ENCODE peak calls at places on chromosomes 4 and X, in eight cellular contexts. One of them, this sample, is unnamed.
A peak's percentile ranks its signal among the peaks of the same experiment; 100 is the strongest.

GRCh38 chr4:125951275-125951887 is 636.6 kb downstream of the FAT4 start:
- DNase-seq in CD4-positive, alpha-beta memory T cell: no peak
- DNase-seq in adipocyte: peak; percentile 89
- DNase-seq in thoracic aorta: no peak
- DNase-seq in gastrocnemius medialis: no peak
- DNase-seq in aorta: no peak
- DNase-seq in breast epithelium: no peak
- DNase-seq in colonic mucosa: no peak
- DNase-seq in this sample: no peak

GRCh38 chr4:38330321-38330720 is 333.7 kb upstream of the KLF3 start:
- DNase-seq in colonic mucosa: no peak
- DNase-seq in adipocyte: no peak
- DNase-seq in thoracic aorta: no peak
- DNase-seq in breast epithelium: no peak
- DNase-seq in aorta: no peak
- DNase-seq in CD4-positive, alpha-beta memory T cell: no peak
- DNase-seq in gastrocnemius medialis: no peak
- DNase-seq in this sample: no peak

GRCh38 chr4:128068927-128069326 is 7.8 kb downstream of the LARP1B start:
- DNase-seq in colonic mucosa: no peak
- DNase-seq in thoracic aorta: no peak
- DNase-seq in gastrocnemius medialis: no peak
- DNase-seq in CD4-positive, alpha-beta memory T cell: no peak
- DNase-seq in adipocyte: peak; percentile 24
- DNase-seq in aorta: no peak
- DNase-seq in breast epithelium: no peak
- DNase-seq in this sample: no peak

GRCh38 chr4:15963001-15963451 is at the start of gene FGFBP2:
- DNase-seq in aorta: peak; percentile 53
- DNase-seq in adipocyte: peak; percentile 66
- DNase-seq in CD4-positive, alpha-beta memory T cell: no peak
- DNase-seq in breast epithelium: no peak
- DNase-seq in colonic mucosa: peak; percentile 66
- DNase-seq in thoracic aorta: no peak
- DNase-seq in gastrocnemius medialis: no peak
- DNase-seq in this sample: no peak

GRCh38 chrX:97685753-97686152 is 802.0 kb downstream of the RPA4 start:
- DNase-seq in CD4-positive, alpha-beta memory T cell: peak; percentile 6
- DNase-seq in adipocyte: peak; percentile 55
- DNase-seq in breast epithelium: no peak
- DNase-seq in colonic mucosa: peak; percentile 23
- DNase-seq in aorta: no peak
- DNase-seq in thoracic aorta: no peak
- DNase-seq in gastrocnemius medialis: no peak
- DNase-seq in this sample: no peak

GRCh38 chr4:5708829-5709680 is 696 bp upstream of the EVC2 start:
- DNase-seq in breast epithelium: no peak
- DNase-seq in adipocyte: no peak
- DNase-seq in colonic mucosa: no peak
- DNase-seq in gastrocnemius medialis: no peak
- DNase-seq in aorta: no peak
- DNase-seq in CD4-positive, alpha-beta memory T cell: no peak
- DNase-seq in thoracic aorta: no peak
- DNase-seq in this sample: no peak

GRCh38 chrX:68307767-68308166 is 125.5 kb downstream of the OPHN1 start:
- DNase-seq in thoracic aorta: no peak
- DNase-seq in gastrocnemius medialis: no peak
- DNase-seq in adipocyte: peak; percentile 83
- DNase-seq in colonic mucosa: no peak
- DNase-seq in CD4-positive, alpha-beta memory T cell: no peak
- DNase-seq in breast epithelium: no peak
- DNase-seq in aorta: no peak
- DNase-seq in this sample: no peak

GRCh38 chrX:71870337-71871098 is 40.1 kb upstream of the NHSL2 start:
- DNase-seq in thoracic aorta: no peak
- DNase-seq in aorta: no peak
- DNase-seq in adipocyte: no peak
- DNase-seq in CD4-positive, alpha-beta memory T cell: no peak
- DNase-seq in colonic mucosa: no peak
- DNase-seq in breast epithelium: no peak
- DNase-seq in gastrocnemius medialis: no peak
- DNase-seq in this sample: no peak

GRCh38 chrX:48939417-48940228 is 17.8 kb downstream of the OTUD5 start:
- DNase-seq in gastrocnemius medialis: no peak
- DNase-seq in colonic mucosa: no peak
- DNase-seq in thoracic aorta: no peak
- DNase-seq in aorta: peak; percentile 9
- DNase-seq in CD4-positive, alpha-beta memory T cell: peak; percentile 51
- DNase-seq in breast epithelium: no peak
- DNase-seq in adipocyte: no peak
- DNase-seq in this sample: no peak

GRCh38 chr4:5891563-5892320 is 1.1 kb downstream of the CRMP1 start:
- DNase-seq in thoracic aorta: no peak
- DNase-seq in adipocyte: no peak
- DNase-seq in CD4-positive, alpha-beta memory T cell: no peak
- DNase-seq in gastrocnemius medialis: no peak
- DNase-seq in aorta: no peak
- DNase-seq in breast epithelium: no peak
- DNase-seq in colonic mucosa: no peak
- DNase-seq in this sample: no peak

GRCh38 chr4:88447339-88447738 is 9.6 kb upstream of the HERC5 start:
- DNase-seq in aorta: no peak
- DNase-seq in gastrocnemius medialis: no peak
- DNase-seq in CD4-positive, alpha-beta memory T cell: no peak
- DNase-seq in thoracic aorta: no peak
- DNase-seq in colonic mucosa: no peak
- DNase-seq in breast epithelium: no peak
- DNase-seq in adipocyte: no peak
- DNase-seq in this sample: no peak

GRCh38 chrX:115650916-115651315 is 89.9 kb downstream of the PLS3 start:
- DNase-seq in CD4-positive, alpha-beta memory T cell: no peak
- DNase-seq in adipocyte: peak; percentile 80
- DNase-seq in aorta: no peak
- DNase-seq in breast epithelium: no peak
- DNase-seq in gastrocnemius medialis: no peak
- DNase-seq in thoracic aorta: no peak
- DNase-seq in colonic mucosa: peak; percentile 33
- DNase-seq in this sample: no peak

GRCh38 chr4:91734682-91735081 is 569.1 kb upstream of the GRID2 start:
- DNase-seq in aorta: no peak
- DNase-seq in CD4-positive, alpha-beta memory T cell: no peak
- DNase-seq in colonic mucosa: no peak
- DNase-seq in gastrocnemius medialis: no peak
- DNase-seq in thoracic aorta: no peak
- DNase-seq in adipocyte: peak; percentile 24
- DNase-seq in breast epithelium: no peak
- DNase-seq in this sample: no peak

GRCh38 chrX:101595739-101596419 is 21.9 kb downstream of the ARMCX6 start:
- DNase-seq in breast epithelium: no peak
- DNase-seq in colonic mucosa: peak; percentile 48
- DNase-seq in CD4-positive, alpha-beta memory T cell: peak; percentile 56
- DNase-seq in adipocyte: peak; percentile 79
- DNase-seq in aorta: no peak
- DNase-seq in gastrocnemius medialis: no peak
- DNase-seq in thoracic aorta: no peak
- DNase-seq in this sample: peak; percentile 16

GRCh38 chr4:1195894-1196401 is 23.6 kb upstream of the SPON2 start:
- DNase-seq in colonic mucosa: peak; percentile 18
- DNase-seq in adipocyte: no peak
- DNase-seq in CD4-positive, alpha-beta memory T cell: no peak
- DNase-seq in breast epithelium: no peak
- DNase-seq in aorta: no peak
- DNase-seq in thoracic aorta: no peak
- DNase-seq in gastrocnemius medialis: no peak
- DNase-seq in this sample: no peak

GRCh38 chr4:184954482-184954881 is 63.8 kb upstream of the HELT start:
- DNase-seq in colonic mucosa: peak; percentile 9
- DNase-seq in adipocyte: no peak
- DNase-seq in aorta: no peak
- DNase-seq in gastrocnemius medialis: no peak
- DNase-seq in thoracic aorta: no peak
- DNase-seq in breast epithelium: no peak
- DNase-seq in CD4-positive, alpha-beta memory T cell: no peak
- DNase-seq in this sample: no peak

GRCh38 chr4:184955116-184955515 is 63.2 kb upstream of the HELT start:
- DNase-seq in colonic mucosa: peak; percentile 11
- DNase-seq in gastrocnemius medialis: no peak
- DNase-seq in breast epithelium: no peak
- DNase-seq in thoracic aorta: no peak
- DNase-seq in adipocyte: no peak
- DNase-seq in CD4-positive, alpha-beta memory T cell: no peak
- DNase-seq in aorta: no peak
- DNase-seq in this sample: no peak

GRCh38 chr4:184952522-184952921 is 65.8 kb upstream of the HELT start:
- DNase-seq in aorta: no peak
- DNase-seq in thoracic aorta: no peak
- DNase-seq in adipocyte: no peak
- DNase-seq in CD4-positive, alpha-beta memory T cell: no peak
- DNase-seq in gastrocnemius medialis: no peak
- DNase-seq in colonic mucosa: no peak
- DNase-seq in breast epithelium: no peak
- DNase-seq in this sample: no peak

GRCh38 chr4:184953971-184954370 is 64.3 kb upstream of the HELT start:
- DNase-seq in aorta: no peak
- DNase-seq in colonic mucosa: peak; percentile 12
- DNase-seq in adipocyte: no peak
- DNase-seq in thoracic aorta: no peak
- DNase-seq in CD4-positive, alpha-beta memory T cell: no peak
- DNase-seq in breast epithelium: no peak
- DNase-seq in gastrocnemius medialis: no peak
- DNase-seq in this sample: no peak

GRCh38 chr4:184953421-184953820 is 64.9 kb upstream of the HELT start:
- DNase-seq in gastrocnemius medialis: no peak
- DNase-seq in CD4-positive, alpha-beta memory T cell: no peak
- DNase-seq in colonic mucosa: no peak
- DNase-seq in adipocyte: no peak
- DNase-seq in aorta: no peak
- DNase-seq in breast epithelium: no peak
- DNase-seq in thoracic aorta: no peak
- DNase-seq in this sample: no peak
- H3K4me1 ChIP-seq in gastrocnemius medialis: peaks cover 6% of the 10 kb centered on the region
- H3K4me1 ChIP-seq in CD4-positive, alpha-beta memory T cell: no peaks in the 10 kb centered on the region
- H3K4me1 ChIP-seq in colonic mucosa: no peaks in the 10 kb centered on the region
- H3K4me1 ChIP-seq in adipocyte: no peaks in the 10 kb centered on the region
- H3K4me1 ChIP-seq in aorta: no peaks in the 10 kb centered on the region
- H3K4me1 ChIP-seq in breast epithelium: no peaks in the 10 kb centered on the region
- H3K4me1 ChIP-seq in thoracic aorta: no peaks in the 10 kb centered on the region
- H3K4me1 ChIP-seq in this sample: no peaks in the 10 kb centered on the region

DNA sequence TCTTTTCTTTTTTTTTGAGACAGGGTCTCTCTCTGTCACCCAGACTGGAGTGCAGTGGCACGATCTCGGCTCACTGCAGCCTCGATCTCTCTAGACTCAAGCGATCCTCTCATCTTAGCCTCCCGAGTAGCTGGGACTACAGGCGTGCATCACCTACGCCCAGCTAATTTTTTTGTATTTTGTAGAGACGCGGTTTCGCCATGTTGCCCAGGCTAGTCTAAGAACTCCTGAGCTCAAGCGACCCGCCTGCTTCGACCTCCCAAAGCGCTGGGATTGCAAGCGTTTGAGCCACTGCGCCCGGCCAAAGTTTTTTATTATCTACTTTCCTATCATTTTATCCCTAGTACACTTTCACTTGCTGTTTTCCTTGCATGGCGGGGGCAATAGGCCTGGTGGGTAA is 1.4 kb downstream of the UBA6 start:
- DNase-seq in gastrocnemius medialis: no peak
- DNase-seq in adipocyte: no peak
- DNase-seq in breast epithelium: no peak
- DNase-seq in aorta: no peak
- DNase-seq in CD4-positive, alpha-beta memory T cell: no peak
- DNase-seq in thoracic aorta: no peak
- DNase-seq in colonic mucosa: no peak
- DNase-seq in this sample: no peak
- H3K4me3 ChIP-seq in gastrocnemius medialis: peak overlapping the region; percentile 71
- H3K4me3 ChIP-seq in adipocyte: peak overlapping the region; percentile 86
- H3K4me3 ChIP-seq in breast epithelium: peak overlapping the region; percentile 94
- H3K4me3 ChIP-seq in aorta: no peak overlapping the region
- H3K4me3 ChIP-seq in CD4-positive, alpha-beta memory T cell: no peak overlapping the region
- H3K4me3 ChIP-seq in thoracic aorta: peak overlapping the region; percentile 80
- H3K4me3 ChIP-seq in colonic mucosa: no peak overlapping the region
- H3K4me3 ChIP-seq in this sample: peak overlapping the region; percentile 91

DNA sequence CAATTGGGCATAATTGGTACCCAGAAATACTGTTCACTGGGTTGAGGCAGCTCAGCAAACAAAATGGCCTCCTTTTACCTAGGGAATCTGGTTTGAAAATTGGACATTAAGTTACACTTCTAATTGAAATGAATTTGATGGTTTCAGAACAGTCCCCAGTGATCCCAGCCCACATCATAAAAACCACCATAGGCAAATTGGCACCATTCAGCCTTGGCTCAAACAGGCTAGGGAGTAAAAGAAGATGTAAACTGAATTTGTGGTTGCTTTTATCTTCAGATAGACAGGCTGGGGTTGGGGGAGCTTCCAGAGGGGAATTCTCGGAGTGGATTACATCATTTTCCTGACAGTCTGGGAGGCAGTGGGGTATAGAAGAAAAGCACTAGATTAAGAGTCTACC is 576.5 kb downstream of the MID1IP1 start:
- DNase-seq in gastrocnemius medialis: no peak
- DNase-seq in adipocyte: no peak
- DNase-seq in CD4-positive, alpha-beta memory T cell: no peak
- DNase-seq in breast epithelium: no peak
- DNase-seq in thoracic aorta: no peak
- DNase-seq in aorta: no peak
- DNase-seq in colonic mucosa: no peak
- DNase-seq in this sample: no peak
- H3K4me1 ChIP-seq in gastrocnemius medialis: no peaks in the 10 kb centered on the region
- H3K4me1 ChIP-seq in adipocyte: no peaks in the 10 kb centered on the region
- H3K4me1 ChIP-seq in CD4-positive, alpha-beta memory T cell: no peaks in the 10 kb centered on the region
- H3K4me1 ChIP-seq in breast epithelium: no peaks in the 10 kb centered on the region
- H3K4me1 ChIP-seq in thoracic aorta: no peaks in the 10 kb centered on the region
- H3K4me1 ChIP-seq in aorta: no peaks in the 10 kb centered on the region
- H3K4me1 ChIP-seq in colonic mucosa: no peaks in the 10 kb centered on the region
- H3K4me1 ChIP-seq in this sample: no peaks in the 10 kb centered on the region

DNA sequence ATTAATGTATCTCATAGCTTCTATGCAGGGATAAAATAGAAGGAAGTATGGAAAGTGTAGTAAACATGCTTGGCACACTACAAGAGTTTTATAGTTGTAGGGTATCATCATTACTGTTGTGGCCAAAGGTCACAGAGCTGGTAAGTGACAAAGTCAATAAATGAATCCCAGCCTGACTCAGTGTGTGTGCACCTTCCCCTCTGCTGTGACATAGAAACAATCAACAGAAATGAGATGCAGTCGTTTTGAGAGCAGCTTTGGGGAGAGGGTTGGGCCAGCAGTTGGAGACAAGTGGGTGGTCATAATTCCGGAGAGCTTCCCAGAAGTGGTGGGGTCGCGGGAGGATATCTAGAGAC is 82.4 kb upstream of the RBPJ start:
- DNase-seq in thoracic aorta: no peak
- DNase-seq in CD4-positive, alpha-beta memory T cell: no peak
- DNase-seq in breast epithelium: no peak
- DNase-seq in adipocyte: peak; percentile 19
- DNase-seq in colonic mucosa: peak; percentile 55
- DNase-seq in gastrocnemius medialis: no peak
- DNase-seq in aorta: no peak
- DNase-seq in this sample: no peak
- H3K4me3 ChIP-seq in thoracic aorta: peak overlapping the region; percentile 39
- H3K4me3 ChIP-seq in CD4-positive, alpha-beta memory T cell: no peak overlapping the region
- H3K4me3 ChIP-seq in breast epithelium: no peak overlapping the region
- H3K4me3 ChIP-seq in adipocyte: no peak overlapping the region
- H3K4me3 ChIP-seq in colonic mucosa: no peak overlapping the region
- H3K4me3 ChIP-seq in gastrocnemius medialis: no peak overlapping the region
- H3K4me3 ChIP-seq in aorta: no peak overlapping the region
- H3K4me3 ChIP-seq in this sample: no peak overlapping the region

GRCh38 chr4:77158487-77158861 is 1.5 kb downstream of the CCNG2 start:
- DNase-seq in adipocyte: peak; percentile 57
- DNase-seq in aorta: no peak
- DNase-seq in colonic mucosa: no peak
- DNase-seq in breast epithelium: no peak
- DNase-seq in gastrocnemius medialis: no peak
- DNase-seq in thoracic aorta: no peak
- DNase-seq in CD4-positive, alpha-beta memory T cell: no peak
- DNase-seq in this sample: no peak
- H3K4me1 ChIP-seq in adipocyte: peaks cover 33% of the 10 kb centered on the region
- H3K4me1 ChIP-seq in aorta: peaks cover 2% of the 10 kb centered on the region
- H3K4me1 ChIP-seq in colonic mucosa: no peaks in the 10 kb centered on the region
- H3K4me1 ChIP-seq in breast epithelium: no peaks in the 10 kb centered on the region
- H3K4me1 ChIP-seq in gastrocnemius medialis: peaks cover 19% of the 10 kb centered on the region
- H3K4me1 ChIP-seq in thoracic aorta: peaks cover 12% of the 10 kb centered on the region
- H3K4me1 ChIP-seq in CD4-positive, alpha-beta memory T cell: peaks cover 35% of the 10 kb centered on the region
- H3K4me1 ChIP-seq in this sample: no peaks in the 10 kb centered on the region